ENCODE peak calls at places on chromosomes 3 and 15, in four cellular contexts. R, H, U and B are unnamed samples. For H3K4me1, the result is how much of the 10 kb centered on the place peaks cover.

GRCh38 chr3:142963266-142964149 is at the start of gene PAQR9:
- DNase-seq in R (peak), H (no peak), U (no peak), B (peak)

GRCh38 chr3:168002786-168003368 is 92.8 kb downstream of the GOLIM4 start:
- DNase-seq in R (no peak), H (no peak), U (peak), B (no peak)

GRCh38 chr15:70375006-70375409 is 277.3 kb upstream of the TLE3 start:
- DNase-seq in R (peak), H (no peak), U (no peak), B (peak)

GRCh38 chr3:16069149-16069922 is 105.1 kb upstream of the GALNT15 start:
- DNase-seq in R (no peak), H (no peak), U (peak), B (no peak)

GRCh38 chr3:140152851-140153640 is 218.1 kb downstream of the CLSTN2 start:
- DNase-seq in R (peak), H (peak), U (no peak), B (no peak)

GRCh38 chr3:74329087-74329486 is 285.4 kb downstream of the CNTN3 start:
- DNase-seq in R (no peak), H (no peak), U (no peak), B (no peak)

GRCh38 chr15:65376767-65377104 is 1.1 kb downstream of the IGDCC3 start:
- DNase-seq in R (peak), H (no peak), U (no peak), B (no peak)

GRCh38 chr3:43765417-43766030 is 74.8 kb downstream of the ABHD5 start:
- DNase-seq in R (no peak), H (no peak), U (peak), B (peak)

GRCh38 chr3:122052968-122053367 is 2.2 kb upstream of the CD86 start:
- DNase-seq in R (no peak), H (no peak), U (no peak), B (no peak)

GRCh38 chr3:55828712-55829111 is 341.6 kb upstream of the WNT5A start:
- DNase-seq in R (no peak), H (no peak), U (peak), B (no peak)

GRCh38 chr3:174159629-174160028 is 699.5 kb upstream of the NAALADL2 start:
- DNase-seq in R (no peak), H (no peak), U (no peak), B (no peak)

GRCh38 chr3:68919000-68919399 is 13.3 kb downstream of the TAFA4 start:
- DNase-seq in R (no peak), H (no peak), U (peak), B (no peak)

GRCh38 chr3:50251220-50251619 is 15.2 kb downstream of the GNAI2 start:
- DNase-seq in R (no peak), H (no peak), U (peak), B (no peak)

GRCh38 chr3:144128117-144128892 is 156.7 kb downstream of the DIPK2A start:
- DNase-seq in R (no peak), H (no peak), U (no peak), B (no peak)

GRCh38 chr3:129661766-129662165 is 55.3 kb upstream of the PLXND1 start:
- DNase-seq in R (no peak), H (no peak), U (no peak), B (no peak)
- H3K4me1 ChIP-seq in R (under half), H (under half), U (under half), B (half or more)

GRCh38 chr15:83063555-83063954 is 3.5 kb downstream of the BTBD1 start:
- DNase-seq in R (no peak), H (no peak), U (no peak), B (no peak)
- H3K27ac ChIP-seq in R (no peak), H (no peak), U (no peak), B (peak)

GRCh38 chr3:153051427-153052095 is 110.5 kb upstream of the RAP2B start:
- DNase-seq in R (no peak), H (no peak), U (peak), B (no peak)
- H3K4me3 ChIP-seq in R (no peak), H (no peak), U (no peak), B (no peak)

GRCh38 chr3:48596157-48596556 is 1.0 kb upstream of the COL7A1 start:
- DNase-seq in R (no peak), H (no peak), U (no peak), B (no peak)
- H3K4me1 ChIP-seq in R (under half), H (under half), U (half or more), B (half or more)

DNA sequence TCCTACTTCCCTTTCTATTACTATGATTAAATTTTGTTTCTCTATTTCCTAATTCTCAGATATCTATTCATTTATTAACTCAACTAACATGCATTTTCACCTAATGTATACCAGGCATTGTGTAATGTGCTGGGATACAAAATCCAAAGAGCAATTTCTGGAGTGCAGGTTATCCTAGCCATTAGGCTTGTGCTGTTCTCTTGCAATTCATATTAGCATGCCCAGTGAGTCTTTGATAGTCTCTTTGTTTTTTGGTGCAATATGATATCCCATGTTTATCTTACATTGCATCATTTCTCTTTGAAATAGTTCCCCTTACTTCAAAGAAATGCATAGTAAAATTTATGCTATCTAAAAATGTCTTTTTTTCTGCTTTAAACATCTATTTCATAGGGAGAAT is 13.9 kb upstream of the DPPA4 start:
- DNase-seq in R (no peak), H (no peak), U (no peak), B (no peak)
- H3K27ac ChIP-seq in R (no peak), H (no peak), U (no peak), B (no peak)

DNA sequence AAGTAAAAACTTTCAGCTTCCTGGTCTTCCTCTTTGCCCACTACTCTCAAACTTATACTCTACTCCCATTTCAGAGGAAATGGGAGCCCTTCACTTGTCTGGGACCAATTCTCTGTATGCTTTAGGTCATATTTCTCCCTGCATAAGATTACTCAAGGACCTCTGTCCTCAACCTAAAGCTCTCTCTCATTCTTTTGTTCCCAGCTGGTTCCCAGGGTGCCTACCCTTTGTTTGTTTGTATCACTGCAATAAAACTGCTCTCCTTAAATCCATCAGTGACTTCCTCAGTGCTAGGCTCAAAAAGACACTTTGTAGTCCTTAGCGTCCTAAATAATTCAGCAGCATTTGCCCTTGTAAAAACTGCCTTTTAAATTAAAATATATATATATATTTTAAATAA is 2.9 kb downstream of the NGRN start:
- DNase-seq in R (no peak), H (no peak), U (no peak), B (no peak)
- H3K4me3 ChIP-seq in R (no peak), H (no peak), U (no peak), B (peak)